ENCODE peak calls at places on chromosome 19, in four cellular contexts. J is dorsolateral prefrontal cortex, B is epithelial cell of esophagus, Y is cardiac muscle cell. T is an unnamed sample.

GRCh38 chr19:4061178-4061682 is 5.5 kb downstream of the ZBTB7A start:
- DNase-seq in J (no peak), B (peak), Y (peak), T (no peak)

GRCh38 chr19:48726573-48726972 is 7.0 kb upstream of the MAMSTR start:
- DNase-seq in J (no peak), B (no peak), Y (no peak), T (no peak)

GRCh38 chr19:15449620-15450527 is at the start of gene WIZ:
- DNase-seq in J (peak), B (peak), Y (peak), T (peak)

GRCh38 chr19:58350001-58350801 is 3.1 kb downstream of the A1BG start:
- DNase-seq in J (no peak), B (no peak), Y (peak), T (no peak)

GRCh38 chr19:9727644-9728043 is 40.9 kb downstream of the ZNF846 start:
- DNase-seq in J (no peak), B (no peak), Y (peak), T (no peak)

GRCh38 chr19:54186351-54186750 is 3.0 kb downstream of the MBOAT7 start:
- DNase-seq in J (no peak), B (no peak), Y (no peak), T (no peak)

GRCh38 chr19:4449022-4449825 is 8.4 kb downstream of the UBXN6 start:
- DNase-seq in J (peak), B (no peak), Y (no peak), T (no peak)

GRCh38 chr19:33612928-33613327 is 8.8 kb upstream of the CHST8 start:
- DNase-seq in J (no peak), B (no peak), Y (no peak), T (no peak)

GRCh38 chr19:12838182-12838890 is at the start of gene MAST1:
- DNase-seq in J (peak), B (peak), Y (peak), T (no peak)

GRCh38 chr19:28020631-28021315 is 1192.2 kb downstream of the UQCRFS1 start:
- DNase-seq in J (no peak), B (no peak), Y (no peak), T (no peak)

GRCh38 chr19:58368561-58369360 is 6.2 kb upstream of the ZNF497 start:
- DNase-seq in J (no peak), B (no peak), Y (no peak), T (no peak)

GRCh38 chr19:4504874-4505569 is 13.3 kb downstream of the PLIN4 start:
- DNase-seq in J (no peak), B (no peak), Y (no peak), T (no peak)

GRCh38 chr19:4234142-4234861 is 5.0 kb downstream of the EBI3 start:
- DNase-seq in J (no peak), B (no peak), Y (no peak), T (no peak)

GRCh38 chr19:42352216-42352892 is 26.9 kb downstream of the MEGF8 start:
- DNase-seq in J (no peak), B (no peak), Y (no peak), T (peak)

GRCh38 chr19:36141039-36141914 is 1.4 kb downstream of the CAPNS1 start:
- DNase-seq in J (peak), B (peak), Y (peak), T (peak)

GRCh38 chr19:34214040-34214439 is 40.3 kb upstream of the GARRE1 start:
- DNase-seq in J (no peak), B (no peak), Y (no peak), T (no peak)

GRCh38 chr19:50801107-50801506 is 10.9 kb downstream of the ACP4 start:
- DNase-seq in J (no peak), B (no peak), Y (no peak), T (no peak)

GRCh38 chr19:50797429-50798115 is 7.4 kb downstream of the ACP4 start:
- DNase-seq in J (no peak), B (no peak), Y (no peak), T (no peak)

GRCh38 chr19:50798116-50798942 is 8.1 kb downstream of the ACP4 start:
- DNase-seq in J (no peak), B (no peak), Y (no peak), T (no peak)

GRCh38 chr19:50796634-50797428 is 6.6 kb downstream of the ACP4 start:
- DNase-seq in J (no peak), B (no peak), Y (no peak), T (no peak)

DNA sequence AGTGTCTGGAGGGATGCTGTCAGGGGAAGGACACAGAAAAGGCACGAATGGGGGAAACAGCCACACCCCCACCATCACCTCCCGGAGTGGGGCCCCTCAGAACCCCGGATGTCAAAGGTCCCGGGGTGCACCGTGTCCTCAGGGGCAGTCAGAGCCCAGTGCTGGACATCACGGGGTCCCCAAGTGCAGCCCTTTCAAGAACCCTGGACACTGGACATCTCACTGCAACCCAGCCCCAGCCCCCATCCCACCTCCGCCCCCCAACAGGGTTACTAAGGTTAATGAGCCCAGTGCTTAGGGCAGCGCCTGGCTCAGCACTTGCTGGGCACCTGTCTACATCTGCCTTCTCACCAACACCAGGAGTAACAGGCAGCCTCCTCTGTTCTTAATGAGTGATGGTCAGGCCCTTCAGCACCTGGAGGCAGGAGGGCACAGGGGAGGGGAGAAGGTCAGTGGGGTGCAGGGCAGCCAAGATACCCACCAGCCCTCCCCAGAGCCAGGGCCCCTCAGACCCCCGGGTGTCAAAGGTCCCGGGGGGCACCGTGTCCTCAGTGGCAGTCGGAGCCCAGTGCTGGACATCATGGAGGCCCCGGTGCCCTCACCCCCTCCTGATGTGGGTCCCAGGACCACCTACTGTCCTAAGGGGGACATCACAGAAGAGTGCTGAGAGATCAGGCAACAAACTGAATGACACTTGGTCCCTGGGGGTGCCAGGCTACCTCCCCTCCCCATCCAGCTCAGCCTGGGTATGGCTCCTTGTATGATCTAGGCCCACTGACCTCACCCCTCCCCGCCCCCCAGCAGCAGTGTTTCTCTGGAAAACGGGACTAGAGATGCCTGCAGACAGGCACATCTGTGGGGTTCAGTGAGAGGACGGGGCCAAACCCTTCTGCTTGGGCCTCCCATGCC is 9.0 kb downstream of the ACP4 start:
- DNase-seq in J (no peak), B (no peak), Y (no peak), T (no peak)
- H3K4me3 ChIP-seq in J (no peak), B (no peak), Y (no peak), T (no peak)

DNA sequence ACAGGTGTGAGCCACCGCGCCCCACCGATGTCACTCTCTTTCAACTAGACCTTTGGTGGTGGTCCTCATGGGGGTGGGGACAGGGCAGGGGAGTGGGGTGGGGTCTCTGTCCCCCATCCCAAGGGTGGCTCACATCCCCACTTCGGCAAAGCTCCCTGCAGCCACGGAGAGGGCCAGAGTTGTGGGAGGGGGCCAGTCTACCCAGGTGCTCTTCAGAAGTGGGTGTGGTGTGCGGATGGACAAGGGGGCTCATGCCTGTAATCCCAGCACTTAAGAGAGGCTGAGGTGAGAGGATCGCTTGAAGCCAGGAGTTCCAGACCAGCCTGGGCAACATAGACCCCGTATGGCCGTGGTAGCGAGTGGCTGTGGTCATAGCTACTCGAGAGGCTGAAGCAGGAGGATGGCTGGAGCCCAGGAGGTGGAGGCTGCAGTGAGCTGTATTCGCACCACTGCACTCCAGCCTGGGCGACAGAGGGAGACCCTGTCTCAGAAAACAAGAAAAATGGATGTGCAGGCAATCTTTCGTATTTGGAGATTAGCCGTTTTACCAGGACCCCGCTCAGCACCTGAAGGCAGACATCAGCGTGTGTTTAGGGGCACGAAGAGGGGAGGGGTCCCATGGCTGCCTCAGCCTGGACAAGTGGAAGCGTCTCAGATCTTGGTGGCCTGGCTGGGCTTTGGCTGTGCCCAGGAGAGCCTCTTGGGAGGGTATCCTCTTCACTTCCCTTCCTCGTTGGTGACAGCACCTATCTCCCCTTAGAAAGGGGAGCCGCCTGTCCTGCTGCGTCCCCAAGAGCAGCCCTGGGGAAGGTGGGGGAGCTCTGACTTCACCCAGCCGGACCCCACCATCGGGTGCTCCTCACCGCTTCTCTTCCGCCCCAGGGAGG is 863 bp downstream of the TGFBR3L start:
- DNase-seq in J (no peak), B (no peak), Y (no peak), T (no peak)
- H3K4me3 ChIP-seq in J (peak), B (peak), Y (peak), T (no peak)

GRCh38 chr19:18320865-18321728 is 1.8 kb downstream of the LSM4 start:
- DNase-seq in J (no peak), B (no peak), Y (no peak), T (no peak)
- H3K4me3 ChIP-seq in J (peak), B (peak), Y (no peak), T (no peak)

DNA sequence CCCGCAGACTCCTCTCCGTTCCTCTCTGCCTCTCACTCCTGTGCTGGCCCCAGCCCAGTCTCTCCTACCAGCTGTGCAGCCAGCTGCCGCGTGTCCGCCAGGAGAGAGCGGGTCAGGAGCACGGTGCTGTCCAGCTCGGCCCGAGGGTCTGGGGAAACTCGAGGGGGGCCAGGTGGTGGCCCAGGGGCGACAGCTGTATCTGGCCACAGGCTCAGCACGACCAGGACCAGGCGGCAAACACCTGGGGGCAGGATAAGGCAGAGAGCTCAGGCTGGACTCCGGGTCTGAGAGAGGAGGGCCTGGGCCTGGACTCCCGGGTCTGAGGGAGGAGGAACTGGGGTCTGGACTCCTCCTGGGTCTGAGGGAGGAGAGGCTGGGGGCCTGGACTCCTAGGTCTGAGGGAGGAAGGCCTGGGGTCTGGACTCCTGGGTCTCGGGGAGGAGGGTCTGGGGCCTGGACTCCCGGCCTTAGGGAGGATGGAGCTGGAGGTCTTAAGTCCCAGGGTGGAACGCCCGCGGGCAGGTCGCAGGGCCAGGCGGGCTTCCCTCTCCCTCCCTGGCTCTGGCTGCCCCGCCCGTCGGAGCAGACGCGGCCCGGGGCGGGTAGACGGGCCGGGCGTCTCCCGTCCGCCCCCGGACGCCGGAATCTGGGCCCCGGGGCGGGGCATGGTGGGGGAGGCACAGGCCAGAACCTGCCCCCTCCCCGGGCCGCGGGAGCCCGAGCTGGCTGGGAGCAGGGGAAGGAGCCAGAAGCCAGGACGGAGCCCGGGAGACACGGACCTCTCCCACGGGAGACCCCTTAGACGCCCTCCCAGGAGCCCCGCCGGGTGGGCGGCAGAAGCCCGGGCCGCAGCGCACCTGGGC is 1.3 kb downstream of the IL11 start:
- DNase-seq in J (no peak), B (peak), Y (peak), T (peak)
- H3K4me3 ChIP-seq in J (no peak), B (peak), Y (peak), T (peak)

DNA sequence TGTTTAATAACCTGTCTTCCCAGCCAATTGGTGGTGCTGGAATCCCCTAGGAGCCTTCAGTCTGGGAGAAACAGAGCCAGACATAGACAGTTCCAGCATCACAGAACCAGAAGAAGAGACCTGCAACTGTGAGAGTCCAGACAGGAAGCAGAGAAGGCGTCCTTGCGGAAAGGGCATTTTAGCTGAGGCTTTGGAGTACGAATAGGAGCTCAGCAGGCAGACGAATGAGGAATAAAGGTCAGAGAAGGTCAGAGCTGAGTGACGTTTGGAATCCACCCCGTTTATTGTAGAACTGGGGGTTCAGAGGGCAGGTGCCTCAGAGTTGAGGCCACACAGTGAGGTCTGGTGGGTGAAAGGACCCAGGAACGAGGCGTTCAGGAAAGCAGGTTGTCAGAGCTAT is 5.2 kb downstream of the ARRDC2 start:
- DNase-seq in J (no peak), B (no peak), Y (no peak), T (no peak)
- H3K4me3 ChIP-seq in J (peak), B (no peak), Y (no peak), T (no peak)

GRCh38 chr19:5814847-5815246 is 10.0 kb downstream of the NRTN start:
- DNase-seq in J (no peak), B (no peak), Y (no peak), T (no peak)

GRCh38 chr19:5820785-5821184 is 15.9 kb downstream of the NRTN start:
- DNase-seq in J (no peak), B (no peak), Y (no peak), T (no peak)

GRCh38 chr19:5818594-5818993 is 13.7 kb downstream of the NRTN start:
- DNase-seq in J (no peak), B (no peak), Y (no peak), T (no peak)

GRCh38 chr19:5814123-5814839 is 9.4 kb downstream of the NRTN start:
- DNase-seq in J (no peak), B (no peak), Y (no peak), T (no peak)

GRCh38 chr19:5817218-5817617 is 12.4 kb downstream of the NRTN start:
- DNase-seq in J (no peak), B (no peak), Y (no peak), T (no peak)
- H3K4me3 ChIP-seq in J (no peak), B (no peak), Y (no peak), T (no peak)

GRCh38 chr19:43479961-43480561 is 14.7 kb upstream of the LYPD3 start:
- DNase-seq in J (no peak), B (no peak), Y (no peak), T (no peak)
- H3K4me3 ChIP-seq in J (no peak), B (no peak), Y (no peak), T (no peak)

GRCh38 chr19:11293468-11294389 is 2.2 kb upstream of the TSPAN16 start:
- DNase-seq in J (peak), B (peak), Y (peak), T (peak)
- H3K4me3 ChIP-seq in J (peak), B (no peak), Y (peak), T (peak)

GRCh38 chr19:50567052-50567841 is 988 bp downstream of the LRRC4B start:
- DNase-seq in J (no peak), B (no peak), Y (no peak), T (no peak)
- H3K4me3 ChIP-seq in J (peak), B (no peak), Y (peak), T (no peak)